ENCODE peak calls at places on chromosomes 13 and 19, in seven cellular contexts. One of them, this sample, is unnamed.

GRCh38 chr19:42279902-42280760 is 11.1 kb downstream of the CIC start:
- DNase-seq in BE2C: peak; percentile 95
- DNase-seq in breast epithelium: peak; percentile 91
- DNase-seq in Panc1: no peak
- DNase-seq in astrocyte: peak; percentile 82
- DNase-seq in psoas muscle: peak; percentile 93
- DNase-seq in heart left ventricle: peak; percentile 95
- DNase-seq in this sample: peak; percentile 76

GRCh38 chr13:92164822-92165221 is 766.4 kb downstream of the GPC5 start:
- DNase-seq in BE2C: no peak
- DNase-seq in breast epithelium: no peak
- DNase-seq in Panc1: no peak
- DNase-seq in astrocyte: no peak
- DNase-seq in psoas muscle: no peak
- DNase-seq in heart left ventricle: no peak
- DNase-seq in this sample: no peak

GRCh38 chr19:35736913-35737886 is 5.1 kb downstream of the IGFLR1 start:
- DNase-seq in BE2C: no peak
- DNase-seq in breast epithelium: no peak
- DNase-seq in Panc1: no peak
- DNase-seq in astrocyte: no peak
- DNase-seq in psoas muscle: no peak
- DNase-seq in heart left ventricle: no peak
- DNase-seq in this sample: no peak

GRCh38 chr19:42606660-42607351 is 12.1 kb upstream of the CEACAM8 start:
- DNase-seq in BE2C: peak; percentile 74
- DNase-seq in breast epithelium: peak; percentile 86
- DNase-seq in Panc1: peak; percentile 20
- DNase-seq in astrocyte: no peak
- DNase-seq in psoas muscle: peak; percentile 37
- DNase-seq in heart left ventricle: peak; percentile 32
- DNase-seq in this sample: peak; percentile 19

GRCh38 chr13:32252812-32253440 is 62.2 kb downstream of the ZAR1L start:
- DNase-seq in BE2C: no peak
- DNase-seq in breast epithelium: no peak
- DNase-seq in Panc1: no peak
- DNase-seq in astrocyte: no peak
- DNase-seq in psoas muscle: no peak
- DNase-seq in heart left ventricle: no peak
- DNase-seq in this sample: no peak

GRCh38 chr13:30681489-30682242 is 53.7 kb upstream of the ALOX5AP start:
- DNase-seq in BE2C: no peak
- DNase-seq in breast epithelium: no peak
- DNase-seq in Panc1: no peak
- DNase-seq in astrocyte: peak; percentile 48
- DNase-seq in psoas muscle: no peak
- DNase-seq in heart left ventricle: no peak
- DNase-seq in this sample: no peak

GRCh38 chr13:89951341-89951740 is 1396.1 kb upstream of the MIR17HG start:
- DNase-seq in BE2C: peak; percentile 43
- DNase-seq in breast epithelium: no peak
- DNase-seq in Panc1: no peak
- DNase-seq in astrocyte: no peak
- DNase-seq in psoas muscle: no peak
- DNase-seq in heart left ventricle: peak; percentile 26
- DNase-seq in this sample: no peak

GRCh38 chr13:25717798-25718197 is 334.0 kb downstream of the SHISA2 start:
- DNase-seq in BE2C: no peak
- DNase-seq in breast epithelium: no peak
- DNase-seq in Panc1: no peak
- DNase-seq in astrocyte: no peak
- DNase-seq in psoas muscle: no peak
- DNase-seq in heart left ventricle: no peak
- DNase-seq in this sample: no peak

GRCh38 chr19:33487901-33488817 is 33.4 kb downstream of the PEPD start:
- DNase-seq in BE2C: no peak
- DNase-seq in breast epithelium: no peak
- DNase-seq in Panc1: no peak
- DNase-seq in astrocyte: no peak
- DNase-seq in psoas muscle: no peak
- DNase-seq in heart left ventricle: no peak
- DNase-seq in this sample: no peak

GRCh38 chr13:112756967-112757758 is 67.3 kb downstream of the ATP11A start:
- DNase-seq in BE2C: no peak
- DNase-seq in breast epithelium: no peak
- DNase-seq in Panc1: no peak
- DNase-seq in astrocyte: no peak
- DNase-seq in psoas muscle: no peak
- DNase-seq in heart left ventricle: no peak
- DNase-seq in this sample: no peak

GRCh38 chr13:26816876-26817275 is 56.3 kb upstream of the GPR12 start:
- DNase-seq in BE2C: no peak
- DNase-seq in breast epithelium: no peak
- DNase-seq in Panc1: no peak
- DNase-seq in astrocyte: no peak
- DNase-seq in psoas muscle: no peak
- DNase-seq in heart left ventricle: no peak
- DNase-seq in this sample: no peak

GRCh38 chr19:13153627-13154240 is 3.5 kb downstream of the IER2 start:
- DNase-seq in BE2C: peak; percentile 54
- DNase-seq in breast epithelium: peak; percentile 35
- DNase-seq in Panc1: no peak
- DNase-seq in astrocyte: peak; percentile 23
- DNase-seq in psoas muscle: peak; percentile 50
- DNase-seq in heart left ventricle: no peak
- DNase-seq in this sample: no peak

GRCh38 chr13:65336916-65337315 is 1893.2 kb downstream of the PCDH9 start:
- DNase-seq in BE2C: no peak
- DNase-seq in breast epithelium: no peak
- DNase-seq in Panc1: no peak
- DNase-seq in astrocyte: peak; percentile 70
- DNase-seq in psoas muscle: no peak
- DNase-seq in heart left ventricle: no peak
- DNase-seq in this sample: no peak

GRCh38 chr13:102707465-102707864 is 12.6 kb upstream of the METTL21C start:
- DNase-seq in BE2C: no peak
- DNase-seq in breast epithelium: no peak
- DNase-seq in Panc1: no peak
- DNase-seq in astrocyte: peak; percentile 91
- DNase-seq in psoas muscle: no peak
- DNase-seq in heart left ventricle: no peak
- DNase-seq in this sample: peak; percentile 90

GRCh38 chr13:112931028-112931934 is 37.7 kb upstream of the MCF2L start:
- DNase-seq in BE2C: peak; percentile 72
- DNase-seq in breast epithelium: peak; percentile 64
- DNase-seq in Panc1: no peak
- DNase-seq in astrocyte: peak; percentile 34
- DNase-seq in psoas muscle: no peak
- DNase-seq in heart left ventricle: no peak
- DNase-seq in this sample: no peak

GRCh38 chr13:26653310-26653709 is 95.8 kb downstream of the WASF3 start:
- DNase-seq in BE2C: no peak
- DNase-seq in breast epithelium: no peak
- DNase-seq in Panc1: no peak
- DNase-seq in astrocyte: no peak
- DNase-seq in psoas muscle: no peak
- DNase-seq in heart left ventricle: no peak
- DNase-seq in this sample: no peak

GRCh38 chr13:103876571-103876970 is 810.4 kb upstream of the SLC10A2 start:
- DNase-seq in BE2C: no peak
- DNase-seq in breast epithelium: no peak
- DNase-seq in Panc1: no peak
- DNase-seq in astrocyte: peak; percentile 29
- DNase-seq in psoas muscle: no peak
- DNase-seq in heart left ventricle: no peak
- DNase-seq in this sample: no peak

GRCh38 chr13:103878891-103879605 is 812.8 kb upstream of the SLC10A2 start:
- DNase-seq in BE2C: no peak
- DNase-seq in breast epithelium: no peak
- DNase-seq in Panc1: no peak
- DNase-seq in astrocyte: peak; percentile 34
- DNase-seq in psoas muscle: no peak
- DNase-seq in heart left ventricle: no peak
- DNase-seq in this sample: no peak

DNA sequence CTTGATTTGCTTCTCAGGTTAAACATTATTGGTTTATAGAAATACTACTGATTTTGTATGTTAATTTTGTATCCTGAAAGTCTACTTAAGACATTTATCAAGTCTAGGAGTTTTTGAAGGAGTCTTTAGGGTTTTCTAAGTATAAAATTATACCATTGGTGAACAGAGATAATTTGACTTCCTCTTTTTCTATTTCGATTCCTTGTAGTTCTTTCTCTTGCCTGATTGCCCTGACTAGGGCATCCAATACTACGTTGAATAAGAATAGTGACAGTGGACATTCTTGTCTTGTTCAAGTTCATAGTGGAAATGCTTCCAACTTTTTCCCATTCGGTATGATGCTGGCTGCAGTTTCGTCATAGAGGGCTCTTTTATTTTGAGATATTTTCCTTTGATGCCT is 807.5 kb upstream of the SLC10A2 start:
- DNase-seq in BE2C: no peak
- DNase-seq in breast epithelium: no peak
- DNase-seq in Panc1: no peak
- DNase-seq in astrocyte: no peak
- DNase-seq in psoas muscle: no peak
- DNase-seq in heart left ventricle: no peak
- DNase-seq in this sample: no peak
- H3K4me1 ChIP-seq in BE2C: no peaks in the 10 kb centered on the region
- H3K4me1 ChIP-seq in breast epithelium: no peaks in the 10 kb centered on the region
- H3K4me1 ChIP-seq in Panc1: no peaks in the 10 kb centered on the region
- H3K4me1 ChIP-seq in astrocyte: no peaks in the 10 kb centered on the region
- H3K4me1 ChIP-seq in psoas muscle: no peaks in the 10 kb centered on the region
- H3K4me1 ChIP-seq in heart left ventricle: no peaks in the 10 kb centered on the region
- H3K4me1 ChIP-seq in this sample: no peaks in the 10 kb centered on the region

DNA sequence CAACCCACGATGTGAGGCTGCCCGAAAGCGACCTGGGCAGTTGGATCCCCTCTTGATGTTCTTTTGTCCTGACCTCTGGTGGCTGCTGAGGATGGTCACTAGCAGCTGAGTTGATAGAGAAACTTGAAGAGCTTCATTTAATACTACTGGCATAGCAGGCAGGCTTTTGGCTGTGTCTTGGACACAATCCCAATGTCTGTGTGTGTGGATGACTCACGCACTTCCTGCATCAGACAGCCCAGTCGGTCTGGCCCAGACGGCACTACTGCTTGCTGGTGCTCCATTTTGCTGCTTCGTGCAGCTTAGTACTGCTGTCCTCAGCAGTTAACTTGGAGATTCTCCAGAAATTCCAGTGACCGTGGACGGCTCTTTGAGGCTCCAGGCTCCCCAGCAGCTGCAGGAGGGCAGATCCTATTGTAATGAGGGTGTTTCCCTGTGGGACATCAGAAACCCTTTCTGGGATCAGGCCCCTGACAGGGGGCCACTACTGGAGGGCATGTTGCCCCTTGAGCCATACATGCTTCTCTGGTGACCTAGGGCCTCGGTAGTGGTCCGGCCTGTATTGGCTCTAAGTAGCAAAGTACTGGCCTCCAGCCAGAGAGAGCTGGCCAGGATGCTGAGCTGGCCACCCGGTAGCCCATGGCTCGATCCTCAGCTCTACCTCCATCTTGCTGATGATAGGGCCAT is 4.5 kb downstream of the FPR3 start:
- DNase-seq in BE2C: peak; percentile 52
- DNase-seq in breast epithelium: peak; percentile 80
- DNase-seq in Panc1: no peak
- DNase-seq in astrocyte: peak; percentile 95
- DNase-seq in psoas muscle: peak; percentile 73
- DNase-seq in heart left ventricle: peak; percentile 97
- DNase-seq in this sample: no peak
- TF ChIP-seq CTCF in BE2C: no peak
- TF ChIP-seq CTCF in breast epithelium: no peak
- TF ChIP-seq CTCF in Panc1: no peak
- TF ChIP-seq CTCF in astrocyte: no peak
- TF ChIP-seq CTCF in psoas muscle: no peak
- TF ChIP-seq CTCF in heart left ventricle: no peak
- TF ChIP-seq CTCF in this sample: no peak

GRCh38 chr13:114123876-114124275 is 8.5 kb downstream of the RASA3 start:
- DNase-seq in BE2C: no peak
- DNase-seq in breast epithelium: no peak
- DNase-seq in Panc1: no peak
- DNase-seq in astrocyte: no peak
- DNase-seq in psoas muscle: no peak
- DNase-seq in heart left ventricle: no peak
- DNase-seq in this sample: no peak

GRCh38 chr13:114123448-114123847 is 9.0 kb downstream of the RASA3 start:
- DNase-seq in BE2C: no peak
- DNase-seq in breast epithelium: no peak
- DNase-seq in Panc1: no peak
- DNase-seq in astrocyte: no peak
- DNase-seq in psoas muscle: no peak
- DNase-seq in heart left ventricle: no peak
- DNase-seq in this sample: no peak

GRCh38 chr13:114125589-114125988 is 6.8 kb downstream of the RASA3 start:
- DNase-seq in BE2C: no peak
- DNase-seq in breast epithelium: no peak
- DNase-seq in Panc1: no peak
- DNase-seq in astrocyte: no peak
- DNase-seq in psoas muscle: no peak
- DNase-seq in heart left ventricle: no peak
- DNase-seq in this sample: no peak

GRCh38 chr13:114124486-114124885 is 7.9 kb downstream of the RASA3 start:
- DNase-seq in BE2C: no peak
- DNase-seq in breast epithelium: no peak
- DNase-seq in Panc1: no peak
- DNase-seq in astrocyte: no peak
- DNase-seq in psoas muscle: no peak
- DNase-seq in heart left ventricle: no peak
- DNase-seq in this sample: no peak

GRCh38 chr13:114124921-114125320 is 7.5 kb downstream of the RASA3 start:
- DNase-seq in BE2C: no peak
- DNase-seq in breast epithelium: no peak
- DNase-seq in Panc1: no peak
- DNase-seq in astrocyte: peak; percentile 83
- DNase-seq in psoas muscle: no peak
- DNase-seq in heart left ventricle: no peak
- DNase-seq in this sample: no peak
- H3K4me1 ChIP-seq in BE2C: peaks cover 23% of the 10 kb centered on the region
- H3K4me1 ChIP-seq in breast epithelium: no peaks in the 10 kb centered on the region
- H3K4me1 ChIP-seq in Panc1: peaks cover 73% of the 10 kb centered on the region
- H3K4me1 ChIP-seq in astrocyte: peaks cover 66% of the 10 kb centered on the region
- H3K4me1 ChIP-seq in psoas muscle: peaks cover 77% of the 10 kb centered on the region
- H3K4me1 ChIP-seq in heart left ventricle: peaks cover 53% of the 10 kb centered on the region
- H3K4me1 ChIP-seq in this sample: peaks cover 3% of the 10 kb centered on the region

DNA sequence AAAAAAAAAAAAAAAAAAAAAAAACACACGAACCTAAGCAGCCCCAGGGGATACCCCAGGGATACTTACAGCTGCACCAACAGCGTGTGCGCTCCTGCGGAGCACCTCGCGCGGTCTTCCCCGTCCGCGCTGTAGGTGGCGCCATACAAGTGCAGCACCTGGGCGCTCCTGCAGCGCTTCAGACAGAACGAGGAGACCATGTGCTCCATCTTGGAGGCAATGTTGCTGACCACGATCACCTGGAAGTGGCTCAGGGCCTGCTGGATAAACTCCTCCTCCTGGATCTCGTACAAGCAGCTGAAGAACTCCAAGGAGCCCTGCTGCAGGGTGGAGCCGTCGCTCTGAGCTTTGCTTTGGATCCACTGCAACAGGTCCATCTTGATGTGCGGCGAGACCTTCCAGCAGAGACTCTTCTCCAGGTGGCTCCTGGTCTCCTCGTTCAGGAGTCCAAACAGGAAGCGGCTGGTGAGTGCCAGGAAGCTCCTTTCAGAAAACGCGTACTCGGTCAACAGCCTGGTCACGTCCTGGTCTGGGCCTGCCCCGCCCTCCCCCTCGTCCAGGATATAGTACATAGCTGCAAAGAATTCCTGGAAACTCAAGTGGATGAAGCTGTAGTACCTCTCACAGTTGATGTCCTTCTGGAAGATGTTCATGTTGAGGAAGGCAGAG is 14.5 kb downstream of the NLRP12 start:
- DNase-seq in BE2C: peak; percentile 32
- DNase-seq in breast epithelium: no peak
- DNase-seq in Panc1: no peak
- DNase-seq in astrocyte: no peak
- DNase-seq in psoas muscle: no peak
- DNase-seq in heart left ventricle: no peak
- DNase-seq in this sample: no peak
- TF ChIP-seq CTCF in BE2C: peak; percentile 38
- TF ChIP-seq CTCF in breast epithelium: no peak
- TF ChIP-seq CTCF in Panc1: peak; percentile 56
- TF ChIP-seq CTCF in astrocyte: peak; percentile 3
- TF ChIP-seq CTCF in psoas muscle: no peak
- TF ChIP-seq CTCF in heart left ventricle: no peak
- TF ChIP-seq CTCF in this sample: peak; percentile 6